ENCODE peak calls at places on chromosome 1, in eight cellular contexts. B is kidney; R is progenitor cell of endocrine pancreas; Q is activated CD4-positive, alpha-beta T cell treated with anti-CD3 and anti-CD28 coated beads, Interleukin-2, amount 10 ng/mL, durations not matched to agents 7 days and 5 days; Y is tibial nerve; K is HuH-7; L is AG09319; T is stimulated activated naive CD4-positive, alpha-beta T cell. P is an unnamed sample.

GRCh38 chr1:12435639-12436344 is 182.2 kb downstream of the DHRS3 start:
- DNase-seq in Y (no peak), Q (peak), K (no peak), T (no peak), R (no peak), B (no peak), L (no peak), P (no peak)

GRCh38 chr1:22143065-22143514 is at the start of gene WNT4:
- DNase-seq in B (peak), L (no peak), Y (no peak), R (peak), Q (no peak), K (peak), T (peak), P (peak)

GRCh38 chr1:86704456-86704971 is at the start of gene SH3GLB1:
- DNase-seq in B (peak), Q (peak), K (peak), T (peak), L (peak), Y (peak), R (peak), P (peak)

GRCh38 chr1:46041974-46042373 is 90.5 kb downstream of the PIK3R3 start:
- DNase-seq in Y (no peak), K (no peak), L (peak), B (no peak), Q (no peak), T (no peak), R (no peak), P (no peak)

GRCh38 chr1:5223266-5223665 is 568.9 kb downstream of the AJAP1 start:
- DNase-seq in Q (no peak), Y (no peak), B (no peak), L (no peak), R (no peak), K (no peak), T (no peak), P (no peak)

GRCh38 chr1:199173356-199173755 is 534.5 kb downstream of the PTPRC start:
- DNase-seq in L (no peak), Y (no peak), T (no peak), B (no peak), Q (peak), R (no peak), K (no peak), P (no peak)

GRCh38 chr1:119971710-119972570 is 75.6 kb upstream of the ADAM30 start:
- DNase-seq in T (no peak), Q (no peak), B (no peak), Y (no peak), R (no peak), L (no peak), K (no peak), P (no peak)

GRCh38 chr1:213737398-213738040 is 250.3 kb upstream of the PROX1 start:
- DNase-seq in K (peak), Q (no peak), L (no peak), R (no peak), T (no peak), B (no peak), Y (no peak), P (no peak)

GRCh38 chr1:88698140-88698539 is 14.1 kb downstream of the PKN2 start:
- DNase-seq in L (no peak), T (no peak), K (no peak), Y (no peak), Q (no peak), R (no peak), B (no peak), P (no peak)

GRCh38 chr1:68401506-68401905 is 48.2 kb downstream of the RPE65 start:
- DNase-seq in T (no peak), Y (no peak), L (no peak), B (no peak), R (no peak), Q (no peak), K (no peak), P (no peak)

GRCh38 chr1:159170639-159171038 is 776 bp upstream of the CADM3 start:
- DNase-seq in Q (no peak), B (no peak), Y (no peak), R (no peak), T (no peak), K (no peak), L (no peak), P (no peak)

GRCh38 chr1:38488162-38488898 is 371.2 kb downstream of the RRAGC start:
- DNase-seq in B (no peak), R (no peak), K (no peak), Q (no peak), T (no peak), Y (no peak), L (no peak), P (no peak)

GRCh38 chr1:8137406-8138244 is 111.5 kb upstream of the ERRFI1 start:
- DNase-seq in T (no peak), Y (no peak), R (no peak), K (no peak), L (peak), Q (no peak), B (no peak), P (no peak)

GRCh38 chr1:161390559-161390858 is 22.8 kb upstream of the CFAP126 start:
- DNase-seq in R (no peak), Q (no peak), B (no peak), K (no peak), T (no peak), Y (no peak), L (no peak), P (no peak)

GRCh38 chr1:24963099-24963872 is 33.2 kb upstream of the RUNX3 start:
- DNase-seq in T (no peak), Q (peak), B (peak), K (no peak), L (no peak), Y (no peak), R (no peak), P (no peak)

GRCh38 chr1:201229095-201229494 is 38.5 kb downstream of the IGFN1 start:
- DNase-seq in L (no peak), R (no peak), Q (no peak), K (no peak), Y (no peak), T (no peak), B (no peak), P (no peak)

GRCh38 chr1:29974345-29974744 is 738.0 kb downstream of the PTPRU start:
- DNase-seq in K (no peak), T (no peak), L (peak), R (no peak), Q (no peak), Y (no peak), B (no peak), P (no peak)

GRCh38 chr1:9538669-9539164 is 548 bp upstream of the SLC25A33 start:
- DNase-seq in T (no peak), R (no peak), B (peak), L (no peak), Q (no peak), Y (no peak), K (no peak), P (no peak)

GRCh38 chr1:61264825-61265242 is 182.5 kb downstream of the NFIA start:
- DNase-seq in B (no peak), L (no peak), T (no peak), Y (no peak), R (no peak), K (no peak), Q (no peak), P (no peak)